ENCODE peak calls at places on chromosome 20, in five cellular contexts. F is PC-3, Y is left ventricle myocardium inferior, P is AG04450, M is prostate gland. D is an unnamed sample. For H3K27me3, the result is how much of the 10 kb centered on the place peaks cover.

GRCh38 chr20:34049389-34049788 is 55.7 kb downstream of the RALY start:
- DNase-seq in F (no peak), Y (no peak), P (no peak), M (no peak), D (no peak)

GRCh38 chr20:17881741-17882064 is 86.9 kb downstream of the SNX5 start:
- DNase-seq in F (no peak), Y (no peak), P (no peak), M (no peak), D (no peak)

GRCh38 chr20:47875302-47876025 is 90.2 kb upstream of the SULF2 start:
- DNase-seq in F (no peak), Y (no peak), P (no peak), M (no peak), D (no peak)

GRCh38 chr20:14830899-14831298 is 493.5 kb upstream of the FLRT3 start:
- DNase-seq in F (no peak), Y (no peak), P (no peak), M (no peak), D (no peak)

GRCh38 chr20:51452091-51452613 is 90.4 kb downstream of the NFATC2 start:
- DNase-seq in F (no peak), Y (no peak), P (no peak), M (no peak), D (no peak)

GRCh38 chr20:13758884-13759283 is 25.8 kb downstream of the ESF1 start:
- DNase-seq in F (no peak), Y (no peak), P (no peak), M (no peak), D (no peak)

GRCh38 chr20:53857723-53858236 is 212.6 kb downstream of the BCAS1 start:
- DNase-seq in F (no peak), Y (no peak), P (no peak), M (peak), D (no peak)

GRCh38 chr20:3218307-3218988 is 9.2 kb downstream of the ITPA start:
- DNase-seq in F (peak), Y (peak), P (no peak), M (peak), D (no peak)

GRCh38 chr20:52425253-52425652 is 233.7 kb upstream of the ZFP64 start:
- DNase-seq in F (no peak), Y (no peak), P (no peak), M (no peak), D (no peak)

GRCh38 chr20:11671015-11671511 is 246.6 kb upstream of the BTBD3 start:
- DNase-seq in F (no peak), Y (no peak), P (no peak), M (no peak), D (no peak)

GRCh38 chr20:4459081-4459480 is 262.6 kb upstream of the PRND start:
- DNase-seq in F (peak), Y (no peak), P (no peak), M (no peak), D (peak)

GRCh38 chr20:23349338-23350006 is 1.1 kb upstream of the NXT1 start:
- DNase-seq in F (peak), Y (no peak), P (no peak), M (no peak), D (no peak)

GRCh38 chr20:32828029-32828666 is 8.4 kb downstream of the MAPRE1 start:
- DNase-seq in F (peak), Y (no peak), P (no peak), M (no peak), D (no peak)

GRCh38 chr20:13284830-13285229 is 63.8 kb downstream of the ISM1 start:
- DNase-seq in F (no peak), Y (no peak), P (no peak), M (no peak), D (peak)

GRCh38 chr20:12829121-12829520 is 179.7 kb upstream of the SPTLC3 start:
- DNase-seq in F (no peak), Y (no peak), P (no peak), M (no peak), D (no peak)

GRCh38 chr20:4944518-4944917 is 56.8 kb downstream of the SLC23A2 start:
- DNase-seq in F (no peak), Y (no peak), P (no peak), M (no peak), D (peak)

GRCh38 chr20:42197599-42197998 is 579.4 kb upstream of the CHD6 start:
- DNase-seq in F (no peak), Y (no peak), P (no peak), M (no peak), D (no peak)

GRCh38 chr20:3473944-3474343 is 3.1 kb downstream of the ATRN start:
- DNase-seq in F (no peak), Y (no peak), P (no peak), M (no peak), D (no peak)

GRCh38 chr20:22918286-22918983 is 116.7 kb upstream of the SSTR4 start:
- DNase-seq in F (no peak), Y (no peak), P (no peak), M (no peak), D (no peak)

GRCh38 chr20:13995086-13995665 is at the start of gene MACROD2:
- DNase-seq in F (peak), Y (peak), P (no peak), M (peak), D (peak)

GRCh38 chr20:50202677-50203076 is 12.0 kb downstream of the CEBPB start:
- DNase-seq in F (no peak), Y (no peak), P (no peak), M (no peak), D (no peak)

GRCh38 chr20:17854307-17854903 is 114.2 kb downstream of the SNX5 start:
- DNase-seq in F (peak), Y (peak), P (no peak), M (peak), D (peak)

GRCh38 chr20:59770270-59770669 is 163.2 kb downstream of the SYCP2 start:
- DNase-seq in F (peak), Y (no peak), P (no peak), M (no peak), D (no peak)
- TF ChIP-seq CTCF in F (peak), Y (peak), P (no peak), M (no peak), D (peak)

DNA sequence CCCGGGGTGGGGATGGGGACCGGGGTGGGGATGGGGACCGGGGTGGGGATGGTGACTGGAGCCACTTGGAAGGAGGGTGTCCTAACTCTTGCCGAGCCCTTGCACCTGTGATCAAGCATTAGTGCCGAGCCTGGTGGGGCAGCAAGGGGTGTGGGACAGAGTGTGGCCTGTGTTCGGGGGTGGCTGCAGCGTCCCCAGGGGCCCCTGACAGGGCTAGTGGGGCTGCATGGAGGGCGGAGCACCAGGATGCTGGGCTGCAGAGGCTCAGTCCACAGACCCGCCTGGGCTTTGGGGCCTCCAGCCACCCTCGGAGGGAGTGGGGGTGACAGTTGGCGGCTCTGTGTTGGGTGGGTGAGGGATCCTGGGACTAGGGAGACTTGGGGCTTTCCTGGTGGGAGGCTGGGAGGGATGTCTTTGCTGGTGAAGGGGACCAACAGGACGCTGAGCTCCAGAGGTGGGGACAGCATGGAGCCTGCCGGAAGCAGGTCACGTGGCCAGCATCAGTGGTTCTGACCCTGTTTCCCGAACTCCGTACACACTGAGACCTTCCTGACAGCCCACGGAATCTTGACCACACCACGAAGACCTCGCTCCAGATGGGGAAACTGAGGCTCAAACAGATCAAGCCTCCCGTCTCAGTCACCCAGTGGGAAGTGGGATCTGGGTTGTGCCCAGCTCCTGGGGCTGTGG is 4.6 kb downstream of the RBBP8NL start:
- DNase-seq in F (no peak), Y (no peak), P (no peak), M (no peak), D (no peak)
- H3K27me3 ChIP-seq in F (under half), Y (half or more), P (under half), M (under half), D (under half)

GRCh38 chr20:63234693-63235398 is 859 bp upstream of the BIRC7 start:
- DNase-seq in F (peak), Y (no peak), P (no peak), M (no peak), D (peak)
- TF ChIP-seq CTCF in F (peak), Y (peak), P (peak), M (no peak), D (peak)

GRCh38 chr20:37353285-37353849 is 7.4 kb downstream of the SRC start:
- DNase-seq in F (no peak), Y (no peak), P (no peak), M (no peak), D (no peak)
- H3K27me3 ChIP-seq in F (under half), Y (under half), P (under half), M (under half), D (under half)

GRCh38 chr20:44643154-44643519 is 8.4 kb downstream of the ADA start:
- DNase-seq in F (no peak), Y (no peak), P (no peak), M (no peak), D (no peak)

GRCh38 chr20:44642203-44643153 is 9.0 kb downstream of the ADA start:
- DNase-seq in F (peak), Y (peak), P (peak), M (peak), D (peak)

GRCh38 chr20:44643596-44644383 is 7.7 kb downstream of the ADA start:
- DNase-seq in F (peak), Y (peak), P (no peak), M (no peak), D (peak)

GRCh38 chr20:44646023-44646640 is 5.4 kb downstream of the ADA start:
- DNase-seq in F (no peak), Y (no peak), P (peak), M (no peak), D (no peak)

GRCh38 chr20:44644384-44645131 is 6.9 kb downstream of the ADA start:
- DNase-seq in F (no peak), Y (no peak), P (no peak), M (no peak), D (no peak)
- TF ChIP-seq CTCF in F (no peak), Y (no peak), P (no peak), M (no peak), D (no peak)

DNA sequence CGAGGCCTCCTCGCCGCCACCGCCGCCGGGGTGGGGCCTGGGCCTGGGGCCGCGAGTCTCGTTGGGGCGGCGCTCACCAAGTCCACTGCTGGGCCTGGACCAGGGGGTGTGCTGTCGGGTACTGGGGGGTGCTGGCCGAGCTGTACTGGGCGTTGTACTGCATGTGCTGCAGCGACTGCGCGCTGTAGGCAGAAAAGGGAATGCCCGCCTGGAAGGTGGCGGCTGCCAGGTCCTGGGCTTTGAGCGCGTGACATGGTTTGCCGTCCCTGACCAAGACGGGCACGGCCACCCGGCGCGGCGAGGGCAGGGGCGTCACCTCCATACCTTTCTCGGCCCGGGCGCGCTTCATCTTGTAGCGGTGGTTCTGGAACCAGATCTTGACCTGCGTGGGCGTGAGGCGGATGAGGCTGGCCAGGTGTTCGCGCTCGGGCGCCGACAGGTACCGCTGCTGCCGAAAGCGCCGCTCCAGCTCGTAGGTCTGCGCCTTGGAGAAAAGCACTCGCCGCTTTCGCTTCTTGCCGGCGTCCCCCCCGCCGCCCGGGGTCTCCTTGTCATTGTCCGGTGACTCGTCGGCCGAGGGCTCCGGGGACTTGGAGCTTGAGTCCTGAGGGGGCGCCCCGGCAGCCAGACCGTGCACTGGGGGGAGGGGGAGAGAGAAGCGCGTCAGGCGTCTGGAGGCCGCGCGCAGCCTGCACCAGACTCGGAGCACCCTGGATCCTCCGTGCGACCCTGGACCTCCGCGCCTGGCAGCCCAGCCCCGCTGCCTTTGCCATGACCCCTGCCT is 1.8 kb downstream of the NKX2-2 start:
- DNase-seq in F (no peak), Y (no peak), P (no peak), M (no peak), D (peak)
- H3K27me3 ChIP-seq in F (half or more), Y (half or more), P (half or more), M (half or more), D (half or more)

DNA sequence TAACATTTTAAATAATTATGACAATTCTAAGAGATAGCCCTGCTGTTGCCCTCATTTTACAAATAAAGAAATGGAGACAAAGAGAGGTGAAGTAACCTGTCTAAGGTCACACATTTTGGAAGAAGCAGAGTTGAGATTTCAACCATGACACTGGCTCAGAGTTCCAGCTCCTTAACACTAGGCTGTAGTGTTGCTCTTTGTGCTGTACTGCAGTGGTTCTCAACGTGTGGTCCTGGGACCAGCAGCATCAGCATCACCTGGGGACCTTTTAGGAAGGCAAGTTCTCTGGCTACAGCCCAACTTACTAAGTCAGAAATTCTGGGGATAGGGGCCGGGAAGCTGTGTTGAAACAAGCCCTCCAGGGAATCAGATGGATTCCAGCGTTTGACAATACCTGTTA is 62.4 kb upstream of the FERMT1 start:
- DNase-seq in F (peak), Y (no peak), P (no peak), M (no peak), D (peak)
- TF ChIP-seq CTCF in F (peak), Y (no peak), P (no peak), M (no peak), D (peak)

DNA sequence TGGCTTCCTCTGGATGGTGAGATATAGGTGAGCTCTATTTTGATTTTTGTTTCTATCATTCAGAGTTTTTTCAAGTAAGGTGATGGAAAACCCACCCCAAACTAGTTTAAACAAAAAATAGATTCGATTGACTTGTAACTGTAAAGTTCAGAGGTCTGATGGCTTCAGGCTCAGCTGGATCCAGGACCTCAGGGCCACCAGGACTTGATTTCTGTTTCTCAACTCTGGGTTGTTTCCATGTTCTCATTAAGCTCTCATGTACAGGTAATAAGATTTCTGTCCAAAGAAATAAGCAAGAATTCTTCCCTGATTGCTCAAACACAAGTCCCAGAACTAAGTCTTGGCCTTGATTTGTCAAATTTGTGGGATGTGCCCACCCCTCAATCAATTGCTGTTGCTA is 67.0 kb downstream of the DLGAP4 start:
- DNase-seq in F (no peak), Y (no peak), P (no peak), M (no peak), D (no peak)
- H3K27me3 ChIP-seq in F (under half), Y (half or more), P (under half), M (under half), D (under half)

DNA sequence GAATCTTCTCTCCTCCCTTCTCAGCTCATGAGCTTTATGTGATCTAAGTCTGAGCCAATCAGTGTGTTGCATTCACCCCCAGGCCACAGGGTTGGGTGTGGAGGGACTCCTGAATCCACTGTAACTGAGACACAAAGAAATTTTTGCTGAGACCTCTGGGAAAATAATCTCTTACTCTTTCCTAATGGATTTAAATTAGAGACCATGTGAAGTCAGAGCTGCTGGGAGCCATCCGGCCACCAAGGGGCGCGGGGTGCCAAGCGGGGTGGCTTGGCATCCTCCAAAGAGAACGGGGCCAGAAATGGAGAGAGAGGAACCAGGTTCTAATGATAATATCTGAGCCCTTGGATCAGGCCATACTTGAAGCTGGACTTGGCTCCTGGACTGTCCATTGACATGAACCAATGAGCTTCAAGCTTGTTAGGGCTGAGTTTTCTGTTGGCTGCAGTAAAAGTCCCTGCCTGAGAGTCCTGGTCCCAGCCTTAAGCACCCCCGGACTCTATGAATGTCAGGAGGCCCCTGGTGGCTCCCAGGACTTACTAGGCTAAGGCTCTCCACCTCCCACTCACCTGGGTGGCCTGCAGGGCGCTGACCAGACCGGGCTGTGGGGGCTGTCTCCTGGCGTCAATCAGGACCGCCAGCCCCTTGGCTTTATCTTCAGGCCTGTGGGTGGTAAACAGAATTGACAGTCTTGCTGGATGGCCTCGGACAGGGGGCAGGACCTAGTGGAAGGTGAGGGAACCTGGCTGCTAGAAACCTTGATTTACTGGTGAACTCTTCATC is 32.8 kb downstream of the KIAA1755 start:
- DNase-seq in F (no peak), Y (no peak), P (no peak), M (no peak), D (no peak)
- TF ChIP-seq CTCF in F (no peak), Y (no peak), P (no peak), M (no peak), D (no peak)

GRCh38 chr20:57869291-57869950 is 159.6 kb upstream of the PMEPA1 start:
- DNase-seq in F (no peak), Y (no peak), P (no peak), M (no peak), D (no peak)

GRCh38 chr20:57870597-57871236 is 160.9 kb upstream of the PMEPA1 start:
- DNase-seq in F (no peak), Y (no peak), P (no peak), M (no peak), D (no peak)

GRCh38 chr20:57872816-57873409 is 163.1 kb upstream of the PMEPA1 start:
- DNase-seq in F (no peak), Y (no peak), P (no peak), M (no peak), D (no peak)

GRCh38 chr20:57869951-57870315 is 160.1 kb upstream of the PMEPA1 start:
- DNase-seq in F (no peak), Y (no peak), P (no peak), M (no peak), D (no peak)

DNA sequence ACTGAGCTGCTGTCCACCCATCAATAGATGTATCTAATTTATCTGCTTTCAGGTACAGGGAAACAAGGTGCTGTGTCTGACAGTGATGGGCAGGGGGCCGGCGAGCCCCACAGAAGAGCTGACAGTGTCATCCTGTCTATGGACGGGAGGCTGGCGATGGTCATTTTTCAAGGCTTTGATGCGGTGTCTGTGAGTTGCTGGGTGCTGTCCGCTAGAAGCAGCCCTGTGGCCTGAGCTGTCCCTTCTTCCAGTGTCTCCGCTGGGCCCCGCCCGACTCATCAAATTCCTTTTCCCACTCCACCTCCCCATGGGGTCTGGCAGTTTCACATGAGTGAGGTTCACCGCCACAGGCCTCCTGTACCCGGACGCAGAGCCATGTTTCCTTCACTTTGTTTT is 161.4 kb upstream of the PMEPA1 start:
- DNase-seq in F (no peak), Y (no peak), P (no peak), M (no peak), D (no peak)
- H3K27me3 ChIP-seq in F (under half), Y (under half), P (under half), M (under half), D (half or more)

D was measured in foreskin keratinocyte.